ENCODE peak calls at places on chromosome 16, in seven cellular contexts. I is fibroblast of pulmonary artery, R is brain microvascular endothelial cell, S is endothelial cell, M is AG09309, H is GM12878, F is BJ. C is an unnamed sample.

GRCh38 chr16:23999663-24000062 is 163.9 kb downstream of the PRKCB start:
- DNase-seq in I (no peak), R (no peak), S (no peak), M (no peak), H (peak; percentile 47), F (no peak), C (no peak)

GRCh38 chr16:27461483-27462171 is 59.7 kb downstream of the IL21R start:
- DNase-seq in I (no peak), R (no peak), S (no peak), M (no peak), H (no peak), F (no peak), C (no peak)

GRCh38 chr16:50634947-50635346 is 46.2 kb downstream of the SNX20 start:
- DNase-seq in I (no peak), R (no peak), S (no peak), M (no peak), H (no peak), F (no peak), C (no peak)

GRCh38 chr16:76676356-76676755 is 399.2 kb downstream of the CNTNAP4 start:
- DNase-seq in I (no peak), R (no peak), S (no peak), M (no peak), H (no peak), F (no peak), C (no peak)

GRCh38 chr16:55664786-55665407 is 9.1 kb downstream of the SLC6A2 start:
- DNase-seq in I (no peak), R (no peak), S (no peak), M (no peak), H (no peak), F (no peak), C (no peak)

GRCh38 chr16:8496364-8496763 is 93.9 kb downstream of the TMEM114 start:
- DNase-seq in I (no peak), R (no peak), S (no peak), M (no peak), H (no peak), F (no peak), C (no peak)

GRCh38 chr16:63981639-63982038 is 1140.2 kb downstream of the CDH11 start:
- DNase-seq in I (no peak), R (no peak), S (no peak), M (no peak), H (no peak), F (no peak), C (no peak)

GRCh38 chr16:87965417-87965816 is 14.2 kb downstream of the BANP start:
- DNase-seq in I (no peak), R (no peak), S (no peak), M (no peak), H (no peak), F (no peak), C (no peak)

GRCh38 chr16:85390511-85391174 is 222.5 kb upstream of the GSE1 start:
- DNase-seq in I (peak; percentile 94), R (peak; percentile 90), S (peak; percentile 3), M (peak; percentile 74), H (no peak), F (peak; percentile 70), C (peak; percentile 16)

GRCh38 chr16:83023640-83024039 is 396.9 kb downstream of the CDH13 start:
- DNase-seq in I (peak; percentile 29), R (no peak), S (no peak), M (no peak), H (no peak), F (no peak), C (no peak)

GRCh38 chr16:57299009-57299718 is 14.7 kb upstream of the PLLP start:
- DNase-seq in I (no peak), R (peak; percentile 79), S (no peak), M (no peak), H (no peak), F (peak; percentile 17), C (peak; percentile 67)

GRCh38 chr16:10876799-10877341 is at the start of gene CIITA:
- DNase-seq in I (peak; percentile 29), R (peak; percentile 24), S (no peak), M (peak; percentile 55), H (peak; percentile 97), F (peak; percentile 7), C (no peak)

GRCh38 chr16:72015124-72015523 is 6.6 kb downstream of the DHODH start:
- DNase-seq in I (no peak), R (no peak), S (no peak), M (no peak), H (no peak), F (no peak), C (no peak)

GRCh38 chr16:76583466-76583865 is 306.3 kb downstream of the CNTNAP4 start:
- DNase-seq in I (peak; percentile 53), R (no peak), S (no peak), M (no peak), H (no peak), F (no peak), C (no peak)

GRCh38 chr16:8342276-8342675 is 248.0 kb downstream of the TMEM114 start:
- DNase-seq in I (no peak), R (no peak), S (no peak), M (no peak), H (no peak), F (no peak), C (no peak)

GRCh38 chr16:57616871-57617270 is 11.6 kb upstream of the ADGRG1 start:
- DNase-seq in I (no peak), R (no peak), S (no peak), M (no peak), H (no peak), F (no peak), C (no peak)

GRCh38 chr16:85046957-85047866 is 19.6 kb downstream of the KIAA0513 start:
- DNase-seq in I (peak; percentile 22), R (no peak), S (no peak), M (no peak), H (no peak), F (no peak), C (no peak)

GRCh38 chr16:30667361-30667905 is 9.2 kb downstream of the FBRS start:
- DNase-seq in I (no peak), R (no peak), S (no peak), M (no peak), H (no peak), F (no peak), C (no peak)

GRCh38 chr16:30668393-30668792 is 10.2 kb downstream of the FBRS start:
- DNase-seq in I (no peak), R (no peak), S (no peak), M (no peak), H (no peak), F (no peak), C (no peak)

GRCh38 chr16:30666681-30667080 is 8.4 kb downstream of the FBRS start:
- DNase-seq in I (no peak), R (no peak), S (no peak), M (no peak), H (no peak), F (no peak), C (no peak)

GRCh38 chr16:30669026-30670000 is 11.1 kb downstream of the FBRS start:
- DNase-seq in I (no peak), R (no peak), S (no peak), M (no peak), H (no peak), F (no peak), C (no peak)

GRCh38 chr16:30670072-30670824 is 12.0 kb downstream of the FBRS start:
- DNase-seq in I (no peak), R (no peak), S (no peak), M (no peak), H (no peak), F (no peak), C (no peak)
- TF ChIP-seq CTCF in I (no peak), R (peak; percentile 10), S (no peak), M (no peak), H (no peak), F (no peak), C (peak; percentile 24)

DNA sequence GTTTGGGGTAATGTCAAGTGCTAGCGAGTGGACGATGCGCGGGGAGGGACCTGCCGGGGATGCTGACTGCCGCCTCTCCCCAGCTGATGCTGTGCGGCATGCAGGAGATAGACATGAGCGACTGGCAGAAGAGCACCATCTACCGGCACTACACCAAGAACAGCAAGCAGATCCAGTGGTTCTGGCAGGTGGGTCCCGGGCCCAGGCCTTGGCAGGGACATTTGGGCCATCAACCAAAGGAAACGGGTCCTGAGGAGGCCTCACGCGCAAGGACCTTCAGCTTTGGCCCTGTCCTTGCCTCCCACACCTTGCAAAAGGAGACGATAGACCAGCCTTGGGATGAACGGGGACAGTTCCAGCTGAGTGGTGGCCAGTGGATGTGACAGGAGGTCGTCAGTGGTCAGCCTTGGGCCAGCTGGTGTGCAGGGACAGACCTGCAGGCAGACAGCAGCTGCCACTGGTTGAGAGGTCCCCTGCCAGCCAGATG is 13.6 kb upstream of the CLEC18A start:
- DNase-seq in I (peak; percentile 25), R (no peak), S (no peak), M (no peak), H (no peak), F (no peak), C (no peak)
- TF ChIP-seq CTCF in I (peak; percentile 27), R (peak; percentile 61), S (no peak), M (peak; percentile 41), H (no peak), F (peak; percentile 53), C (peak; percentile 36)

GRCh38 chr16:4802659-4803287 is 340 bp upstream of the ROGDI start:
- DNase-seq in I (peak; percentile 90), R (peak; percentile 91), S (peak; percentile 87), M (peak; percentile 61), H (peak; percentile 47), F (peak; percentile 49), C (peak; percentile 27)
- TF ChIP-seq CTCF in I (no peak), R (peak; percentile 3), S (peak; percentile 40), M (no peak), H (no peak), F (no peak), C (no peak)

GRCh38 chr16:9820481-9821246 is 361.6 kb downstream of the GRIN2A start:
- DNase-seq in I (no peak), R (no peak), S (peak; percentile 31), M (no peak), H (no peak), F (no peak), C (no peak)
- TF ChIP-seq CTCF in I (no peak), R (no peak), S (no peak), M (no peak), H (no peak), F (no peak), C (no peak)

DNA sequence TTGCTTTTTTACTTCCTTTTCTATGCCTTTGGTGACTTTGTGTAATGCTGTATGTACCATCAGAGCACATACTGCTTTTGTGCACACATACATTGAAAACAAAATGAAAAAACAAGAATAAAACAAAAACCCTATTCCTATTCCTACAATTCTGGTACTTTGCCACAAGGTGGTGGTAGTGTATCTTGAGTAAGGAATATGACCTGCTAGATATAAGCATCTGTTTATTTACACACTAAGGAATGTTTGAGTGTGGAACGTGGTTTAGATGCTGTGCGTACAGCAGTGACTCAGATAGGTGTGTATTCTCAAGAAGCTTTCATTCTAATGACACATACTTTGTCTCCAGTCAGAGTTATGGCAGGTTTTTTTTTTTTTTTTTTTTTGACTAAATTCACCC is 606.2 kb downstream of the WWOX start:
- DNase-seq in I (peak; percentile 10), R (peak; percentile 9), S (no peak), M (no peak), H (peak; percentile 9), F (no peak), C (no peak)
- TF ChIP-seq CTCF in I (peak; percentile 8), R (peak; percentile 14), S (peak; percentile 91), M (no peak), H (peak; percentile 51), F (peak; percentile 8), C (peak; percentile 46)

GRCh38 chr16:2016407-2016922 is 3.1 kb upstream of the NPW start:
- DNase-seq in I (no peak), R (no peak), S (no peak), M (no peak), H (no peak), F (no peak), C (no peak)
- TF ChIP-seq CTCF in I (peak; percentile 41), R (peak; percentile 74), S (peak; percentile 59), M (peak; percentile 36), H (peak; percentile 54), F (peak; percentile 53), C (peak; percentile 52)